ENCODE peak calls at places on chromosomes 12 and 14, in nine cellular contexts. U, L, Y, O, K, I, M, C and H are unnamed samples.

GRCh38 chr12:1189163-1189562 is 198.1 kb downstream of the ERC1 start:
- DNase-seq in U (peak), L (no peak), Y (no peak), O (no peak), K (no peak), I (no peak), M (no peak), C (no peak), H (no peak)

GRCh38 chr14:96888593-96888992 is 91.4 kb downstream of the VRK1 start:
- DNase-seq in U (no peak), L (no peak), Y (peak), O (no peak), K (no peak), I (no peak), M (no peak), C (no peak), H (no peak)

GRCh38 chr14:30521899-30522736 is 36.8 kb upstream of the G2E3 start:
- DNase-seq in U (peak), L (peak), Y (peak), O (no peak), K (no peak), I (no peak), M (no peak), C (no peak), H (no peak)

GRCh38 chr12:113961921-113962710 is 4.0 kb downstream of the RBM19 start:
- DNase-seq in U (no peak), L (peak), Y (no peak), O (no peak), K (no peak), I (no peak), M (no peak), C (no peak), H (no peak)

GRCh38 chr12:18502422-18502821 is 235.4 kb downstream of the PLCZ1 start:
- DNase-seq in U (no peak), L (no peak), Y (no peak), O (no peak), K (no peak), I (no peak), M (no peak), C (no peak), H (no peak)

GRCh38 chr14:99333841-99334240 is 61.8 kb upstream of the BCL11B start:
- DNase-seq in U (no peak), L (no peak), Y (no peak), O (no peak), K (no peak), I (peak), M (no peak), C (no peak), H (no peak)

GRCh38 chr14:68651652-68652432 is 141.0 kb downstream of the ZFP36L1 start:
- DNase-seq in U (no peak), L (no peak), Y (no peak), O (no peak), K (no peak), I (peak), M (no peak), C (no peak), H (no peak)

GRCh38 chr14:22118894-22119477 is 445.4 kb upstream of the OR4E1 start:
- DNase-seq in U (no peak), L (no peak), Y (no peak), O (no peak), K (no peak), I (no peak), M (no peak), C (no peak), H (no peak)

GRCh38 chr14:73463411-73463810 is 5.1 kb upstream of the NUMB start:
- DNase-seq in U (peak), L (peak), Y (no peak), O (no peak), K (no peak), I (peak), M (peak), C (no peak), H (no peak)

GRCh38 chr14:71594828-71595227 is 337.4 kb upstream of the RGS6 start:
- DNase-seq in U (no peak), L (no peak), Y (no peak), O (no peak), K (peak), I (no peak), M (no peak), C (no peak), H (no peak)

GRCh38 chr12:53193953-53194716 is 12.9 kb downstream of the ITGB7 start:
- DNase-seq in U (no peak), L (no peak), Y (no peak), O (no peak), K (no peak), I (peak), M (no peak), C (no peak), H (no peak)

GRCh38 chr12:47721431-47721973 is 3.8 kb downstream of the ENDOU start:
- DNase-seq in U (no peak), L (no peak), Y (no peak), O (no peak), K (no peak), I (no peak), M (no peak), C (no peak), H (no peak)

GRCh38 chr12:65121049-65121955 is at the start of gene WIF1:
- DNase-seq in U (no peak), L (peak), Y (peak), O (no peak), K (peak), I (peak), M (no peak), C (no peak), H (no peak)

GRCh38 chr12:58176296-58176869 is 235.0 kb downstream of the ATP23 start:
- DNase-seq in U (peak), L (peak), Y (peak), O (no peak), K (no peak), I (no peak), M (no peak), C (no peak), H (peak)

GRCh38 chr12:11728154-11728755 is 78.8 kb downstream of the ETV6 start:
- DNase-seq in U (no peak), L (no peak), Y (no peak), O (no peak), K (no peak), I (no peak), M (no peak), C (no peak), H (no peak)

GRCh38 chr12:42960087-42960527 is 370.6 kb upstream of the PRICKLE1 start:
- DNase-seq in U (no peak), L (no peak), Y (no peak), O (no peak), K (no peak), I (no peak), M (no peak), C (no peak), H (no peak)